ENCODE peak calls at places on chromosomes 3 and 15, in eight cellular contexts. G is T47D; X is GM06990; J is cardiac fibroblast; M is activated CD4-positive, alpha-beta T cell treated with anti-CD3 and anti-CD28 coated beads, Interleukin-2, amount 10 ng/mL, durations not matched to agents 7 days and 5 days; O is Calu3; N is foreskin fibroblast; D is nucleus accumbens. C is an unnamed sample.

GRCh38 chr15:87211547-87211946 is 1045.0 kb downstream of the NTRK3 start:
- DNase-seq in O (no peak), J (no peak), X (no peak), N (no peak), M (no peak), G (no peak), D (no peak), C (no peak)

GRCh38 chr15:47293763-47294162 is 423.5 kb upstream of the SEMA6D start:
- DNase-seq in D (no peak), J (peak), X (no peak), M (no peak), N (peak), G (no peak), O (no peak), C (no peak)

GRCh38 chr3:152320201-152320617 is 51.5 kb downstream of the MBNL1 start:
- DNase-seq in X (no peak), N (no peak), G (no peak), M (no peak), O (no peak), J (peak), D (no peak), C (no peak)

GRCh38 chr15:79682851-79683288 is 213.9 kb downstream of the MTHFS start:
- DNase-seq in J (peak), M (no peak), N (peak), O (no peak), X (no peak), D (no peak), G (no peak), C (no peak)

GRCh38 chr15:47194718-47195117 is 522.6 kb upstream of the SEMA6D start:
- DNase-seq in G (peak), M (no peak), J (peak), D (no peak), X (no peak), O (no peak), N (peak), C (no peak)

GRCh38 chr15:66138096-66138783 is 115.3 kb downstream of the MEGF11 start:
- DNase-seq in O (no peak), M (no peak), D (no peak), N (no peak), X (no peak), J (no peak), G (no peak), C (no peak)

GRCh38 chr3:159971311-159971710 is 17.3 kb upstream of the IL12A start:
- DNase-seq in J (no peak), N (no peak), M (no peak), X (no peak), D (no peak), O (no peak), G (no peak), C (no peak)

GRCh38 chr3:176581589-176581988 is 615.7 kb downstream of the TBL1XR1 start:
- DNase-seq in X (no peak), O (no peak), M (no peak), D (no peak), G (no peak), J (no peak), N (no peak), C (no peak)

GRCh38 chr3:94234177-94234788 is 171.4 kb downstream of the NSUN3 start:
- DNase-seq in G (peak), D (no peak), O (peak), J (peak), M (peak), N (peak), X (no peak), C (peak)

GRCh38 chr15:90143176-90143655 is 40.9 kb upstream of the IDH2 start:
- DNase-seq in M (peak), D (no peak), X (peak), G (no peak), O (peak), J (peak), N (peak), C (peak)

GRCh38 chr15:93037341-93038063 is 51.5 kb downstream of the RGMA start:
- DNase-seq in X (no peak), G (no peak), N (peak), O (no peak), D (peak), J (peak), M (no peak), C (no peak)

GRCh38 chr3:50233176-50233575 is 2.8 kb upstream of the GNAI2 start:
- DNase-seq in X (no peak), N (no peak), O (no peak), D (no peak), G (no peak), M (no peak), J (no peak), C (no peak)

GRCh38 chr3:8888296-8888915 is 74.9 kb downstream of the RAD18 start:
- DNase-seq in G (no peak), X (no peak), O (no peak), M (no peak), D (no peak), N (peak), J (peak), C (no peak)

GRCh38 chr3:183270344-183270743 is 17.3 kb downstream of the B3GNT5 start:
- DNase-seq in M (no peak), O (no peak), X (no peak), J (no peak), G (no peak), N (no peak), D (no peak), C (no peak)